ENCODE peak calls at places on chromosomes 13 and 19, in six cellular contexts. B, Q, W, A, D and F are unnamed samples. For H3K79me2, the result is how much of the 10 kb centered on the place peaks cover.

GRCh38 chr19:39304185-39304513 is 7.9 kb downstream of the IFNL1 start:
- DNase-seq in D (no peak), B (no peak), A (no peak), W (no peak), Q (no peak), F (no peak)

GRCh38 chr19:34525001-34525400 is 43.4 kb downstream of the WTIP start:
- DNase-seq in B (no peak), W (no peak), A (no peak), D (no peak), Q (no peak), F (no peak)

GRCh38 chr13:59374720-59375119 is 789.0 kb downstream of the DIAPH3 start:
- DNase-seq in W (no peak), Q (no peak), A (no peak), B (no peak), D (no peak), F (no peak)

GRCh38 chr13:51731759-51732158 is 72.2 kb downstream of the DHRS12 start:
- DNase-seq in W (no peak), B (no peak), Q (no peak), D (no peak), A (no peak), F (no peak)

GRCh38 chr19:48489608-48490216 is 20.5 kb downstream of the CYTH2 start:
- DNase-seq in A (no peak), D (peak), B (peak), W (peak), Q (peak), F (peak)

GRCh38 chr13:113869263-113869662 is 5.4 kb upstream of the GAS6 start:
- DNase-seq in D (no peak), W (no peak), Q (no peak), A (no peak), B (no peak), F (no peak)

GRCh38 chr19:6039541-6040225 is 61.7 kb upstream of the RANBP3 start:
- DNase-seq in D (no peak), A (no peak), B (peak), Q (no peak), W (no peak), F (no peak)

GRCh38 chr13:35833031-35833430 is 298.2 kb downstream of the DCLK1 start:
- DNase-seq in D (no peak), Q (no peak), W (no peak), B (no peak), A (no peak), F (no peak)

GRCh38 chr13:40777166-40777956 is 6.4 kb upstream of the MRPS31 start:
- DNase-seq in B (no peak), W (peak), A (no peak), D (peak), Q (peak), F (peak)

GRCh38 chr13:104382941-104383340 is 1316.7 kb upstream of the SLC10A2 start:
- DNase-seq in A (no peak), W (no peak), D (no peak), B (no peak), Q (no peak), F (no peak)

GRCh38 chr19:50875795-50876422 is 2.7 kb downstream of the KLK2 start:
- DNase-seq in Q (no peak), A (no peak), W (no peak), B (no peak), D (no peak), F (no peak)

GRCh38 chr13:18949970-18950369 is 231.7 kb downstream of the TUBA3C start:
- DNase-seq in A (no peak), W (no peak), D (no peak), Q (no peak), B (no peak), F (no peak)

GRCh38 chr19:45881082-45881908 is 4.6 kb downstream of the IRF2BP1 start:
- DNase-seq in D (no peak), Q (no peak), W (no peak), A (no peak), B (no peak), F (no peak)

GRCh38 chr13:43057653-43058317 is 34.4 kb downstream of the DNAJC15 start:
- DNase-seq in D (no peak), B (no peak), A (no peak), W (peak), Q (no peak), F (peak)

GRCh38 chr19:45059258-45059965 is 16.9 kb downstream of the ZNF296 start:
- DNase-seq in D (peak), B (peak), Q (peak), W (peak), A (no peak), F (peak)

GRCh38 chr19:14479985-14480694 is 5.0 kb upstream of the PTGER1 start:
- DNase-seq in D (peak), B (peak), Q (peak), W (no peak), A (no peak), F (no peak)

GRCh38 chr19:11373166-11373884 is 1.1 kb upstream of the SWSAP1 start:
- DNase-seq in W (no peak), D (peak), B (no peak), Q (no peak), A (no peak), F (no peak)

GRCh38 chr19:48468806-48469055 is 438 bp upstream of the CYTH2 start:
- DNase-seq in W (no peak), B (no peak), D (no peak), A (no peak), Q (no peak), F (no peak)

GRCh38 chr19:13054605-13055212 is 47.9 kb downstream of the LYL1 start:
- DNase-seq in A (no peak), Q (no peak), D (no peak), B (no peak), W (no peak), F (no peak)

GRCh38 chr19:13057744-13058143 is 44.9 kb downstream of the LYL1 start:
- DNase-seq in D (no peak), A (no peak), Q (no peak), W (no peak), B (no peak), F (no peak)

GRCh38 chr19:13055213-13056051 is 47.2 kb downstream of the LYL1 start:
- DNase-seq in D (peak), B (peak), A (no peak), Q (no peak), W (no peak), F (no peak)

GRCh38 chr19:13057147-13057572 is 45.5 kb downstream of the LYL1 start:
- DNase-seq in W (peak), Q (no peak), D (no peak), A (no peak), B (no peak), F (no peak)

GRCh38 chr19:13056052-13056660 is 46.5 kb downstream of the LYL1 start:
- DNase-seq in D (peak), A (no peak), W (no peak), B (peak), Q (no peak), F (peak)
- H3K79me2 ChIP-seq in D (half or more), A (under half), W (under half), B (under half), Q (under half), F (under half)

DNA sequence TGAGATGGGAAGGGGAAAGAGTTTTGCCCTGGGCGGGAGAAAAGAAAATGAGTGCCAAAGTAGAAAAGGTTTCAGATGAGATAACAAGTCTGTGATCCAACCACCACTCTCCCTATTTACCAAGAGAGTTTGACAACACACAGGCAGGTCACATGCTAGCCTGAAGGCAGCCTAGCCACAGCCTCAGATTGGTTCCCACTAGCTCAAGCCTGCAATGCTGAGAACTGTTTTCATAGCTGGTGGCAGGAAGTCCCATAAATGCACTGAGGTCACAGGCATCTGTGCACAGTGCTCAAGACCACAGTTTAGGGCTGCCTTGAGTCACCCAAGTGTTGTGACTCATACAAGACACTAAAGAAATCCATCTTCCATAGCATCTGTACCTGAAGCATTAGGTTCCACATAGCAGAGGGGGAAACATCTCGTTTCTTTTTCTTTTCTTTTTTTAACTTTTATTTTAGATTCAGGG is 18.5 kb upstream of the POP4 start:
- DNase-seq in Q (no peak), A (peak), D (no peak), B (no peak), W (no peak), F (no peak)
- TF ChIP-seq JUND in Q (no peak), A (no peak), D (no peak), B (no peak), W (no peak), F (no peak)

GRCh38 chr19:46882034-46882433 is 21.2 kb downstream of the ARHGAP35 start:
- DNase-seq in Q (no peak), D (no peak), A (no peak), W (no peak), B (no peak), F (no peak)
- H3K79me2 ChIP-seq in Q (under half), D (half or more), A (under half), W (half or more), B (half or more), F (half or more)

DNA sequence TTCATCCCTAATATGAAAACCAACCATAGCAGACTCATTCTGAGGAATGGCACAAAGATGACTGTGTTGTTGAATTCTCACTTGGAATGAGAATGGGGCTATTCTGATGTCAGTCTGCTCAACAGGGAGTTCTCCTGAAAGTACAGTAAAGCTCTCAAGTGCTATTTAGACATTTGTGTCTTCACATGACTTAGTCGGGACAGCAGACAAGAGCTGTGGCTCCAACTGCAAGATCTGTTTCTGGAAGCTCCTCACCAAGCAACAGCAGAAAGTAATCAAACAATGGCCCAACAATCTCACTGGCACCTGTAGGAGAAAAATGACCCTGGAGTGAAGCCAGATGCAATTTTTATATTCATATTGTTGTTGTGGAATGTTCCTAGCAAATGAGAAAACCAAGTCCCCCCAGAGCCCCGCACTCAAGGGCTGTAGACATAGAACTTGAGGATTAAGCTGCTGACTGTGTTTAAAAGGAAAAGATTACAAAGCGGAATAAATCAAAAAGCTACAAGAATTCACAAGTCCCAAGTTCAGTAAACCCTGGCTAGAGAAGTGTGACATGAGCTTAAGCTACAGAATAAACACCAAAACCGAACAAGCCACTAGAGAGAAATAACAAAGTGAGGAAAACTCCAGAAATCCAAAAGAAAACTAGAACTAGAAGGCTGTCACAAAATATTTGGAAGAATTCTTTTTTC is 454.7 kb downstream of the SUCLA2 start:
- DNase-seq in Q (no peak), W (no peak), D (no peak), B (no peak), A (no peak), F (no peak)
- TF ChIP-seq JUND in Q (no peak), W (no peak), D (no peak), B (no peak), A (no peak), F (no peak)

GRCh38 chr19:2191456-2191931 is 27.8 kb downstream of the DOT1L start:
- DNase-seq in A (no peak), D (no peak), Q (no peak), B (no peak), W (no peak), F (no peak)
- H3K79me2 ChIP-seq in A (under half), D (under half), Q (under half), B (under half), W (under half), F (half or more)

GRCh38 chr19:18282021-18282787 is 782 bp upstream of the JUND start:
- DNase-seq in W (peak), D (peak), B (no peak), Q (no peak), A (no peak), F (no peak)
- TF ChIP-seq JUND in W (no peak), D (no peak), B (no peak), Q (no peak), A (no peak), F (no peak)

GRCh38 chr13:32528358-32528757 is 10.2 kb downstream of the N4BP2L2 start:
- DNase-seq in Q (no peak), W (no peak), D (no peak), A (no peak), B (no peak), F (no peak)

GRCh38 chr13:32530841-32531253 is 7.7 kb downstream of the N4BP2L2 start:
- DNase-seq in W (no peak), B (no peak), D (no peak), Q (no peak), A (peak), F (no peak)

DNA sequence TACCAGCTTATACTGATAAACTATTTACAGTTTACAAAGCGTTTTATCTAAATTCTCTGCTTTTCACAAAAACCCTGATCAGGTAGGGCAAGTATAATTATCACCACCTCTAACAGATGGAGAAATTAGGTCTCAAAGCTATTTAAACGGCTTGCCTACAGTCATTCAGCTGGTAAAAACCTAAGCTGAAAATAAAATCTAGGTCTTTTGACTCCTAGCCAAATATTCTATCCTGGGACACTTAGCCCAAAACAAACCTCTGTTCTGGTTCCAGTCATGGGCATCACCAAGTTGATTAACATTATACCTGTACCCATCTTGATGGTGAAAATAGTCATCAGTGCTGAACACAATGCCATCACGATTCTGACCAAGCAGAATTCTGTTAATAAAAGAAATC is 11.4 kb downstream of the N4BP2L2 start:
- DNase-seq in W (no peak), A (no peak), B (no peak), Q (no peak), D (no peak), F (no peak)
- H3K79me2 ChIP-seq in W (half or more), A (under half), B (half or more), Q (half or more), D (half or more), F (half or more)

GRCh38 chr13:30972888-30973377 is 40.5 kb downstream of the TEX26 start:
- DNase-seq in A (no peak), Q (no peak), D (no peak), B (no peak), W (no peak), F (no peak)
- TF ChIP-seq JUND in A (no peak), Q (no peak), D (no peak), B (no peak), W (no peak), F (no peak)

GRCh38 chr19:10226376-10227214 is 4.5 kb downstream of the S1PR2 start:
- DNase-seq in A (no peak), Q (peak), D (peak), B (no peak), W (no peak), F (no peak)

GRCh38 chr19:10228393-10228792 is 2.7 kb downstream of the S1PR2 start:
- DNase-seq in Q (no peak), D (no peak), B (no peak), A (no peak), W (no peak), F (no peak)

GRCh38 chr19:10226021-10226375 is 5.1 kb downstream of the S1PR2 start:
- DNase-seq in D (no peak), Q (no peak), W (no peak), B (no peak), A (no peak), F (no peak)

GRCh38 chr19:10228925-10229324 is 2.2 kb downstream of the S1PR2 start:
- DNase-seq in W (peak), B (no peak), D (peak), Q (peak), A (no peak), F (no peak)

DNA sequence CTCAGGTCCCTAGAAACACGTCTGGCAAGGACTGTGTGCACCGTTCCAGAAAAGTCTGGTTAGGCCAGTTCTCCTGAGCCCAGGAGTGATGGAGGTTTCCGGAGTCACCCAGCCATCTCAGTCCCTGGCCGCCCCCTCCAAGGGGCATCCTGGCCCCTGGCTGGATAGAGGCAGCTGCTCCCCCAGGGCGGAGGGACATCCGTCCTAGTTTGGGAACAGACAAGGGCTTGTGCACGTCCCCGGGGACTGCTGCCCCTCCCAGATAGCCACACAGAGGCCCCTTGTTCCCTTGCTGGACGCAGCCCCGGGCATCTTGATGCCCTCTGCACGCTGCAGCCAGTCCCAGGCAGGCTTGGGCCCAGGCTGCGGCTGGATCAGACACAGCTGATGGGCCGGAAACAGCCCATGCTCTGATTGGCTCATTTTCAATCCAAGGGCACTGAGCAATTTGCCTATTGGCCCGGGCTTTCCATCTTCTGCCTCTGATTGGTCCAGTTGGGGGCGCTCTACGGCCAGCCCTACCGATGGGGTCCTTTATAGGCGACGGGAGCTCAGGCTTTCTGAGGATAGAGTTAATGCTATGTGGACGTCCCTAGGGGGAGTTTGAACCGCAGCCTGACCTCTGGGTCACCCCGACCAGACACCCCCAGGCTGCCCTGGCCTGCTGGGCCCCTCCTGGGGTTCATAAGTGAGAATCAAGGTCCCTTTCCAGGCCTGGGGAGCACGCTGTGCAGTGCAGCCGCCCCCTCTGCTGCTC is 3.7 kb downstream of the S1PR2 start:
- DNase-seq in A (no peak), D (peak), B (no peak), W (no peak), Q (peak), F (no peak)
- H3K79me2 ChIP-seq in A (half or more), D (under half), B (under half), W (under half), Q (under half), F (under half)